ENCODE peak calls at places on chromosome 9, in eight cellular contexts. R, M, T, N, O, V, F and A are unnamed samples.

GRCh38 chr9:122265265-122265900 is 701 bp downstream of the MRRF start:
- DNase-seq in O (no peak), T (peak; percentile 55), V (no peak), F (no peak), R (no peak), N (no peak), M (no peak), A (no peak)

GRCh38 chr9:14312721-14313377 is 1.1 kb downstream of the NFIB start:
- DNase-seq in T (no peak), O (no peak), V (peak; percentile 58), N (peak; percentile 11), M (no peak), F (no peak), R (no peak), A (no peak)

GRCh38 chr9:34392511-34392910 is 15.8 kb upstream of the MYORG start:
- DNase-seq in R (no peak), O (no peak), M (no peak), V (no peak), F (no peak), N (no peak), T (no peak), A (no peak)

GRCh38 chr9:99573883-99574282 is 247.8 kb upstream of the NR4A3 start:
- DNase-seq in O (no peak), M (no peak), N (no peak), V (no peak), T (no peak), F (no peak), R (no peak), A (no peak)

GRCh38 chr9:20989923-20990341 is 41.5 kb downstream of the HACD4 start:
- DNase-seq in T (no peak), V (no peak), N (no peak), O (no peak), R (no peak), M (peak; percentile 32), F (peak; percentile 88), A (no peak)

GRCh38 chr9:90867101-90867500 is 65.5 kb downstream of the SYK start:
- DNase-seq in T (no peak), M (no peak), O (no peak), F (no peak), V (no peak), N (no peak), R (no peak), A (no peak)

GRCh38 chr9:124197177-124198095 is 60.3 kb upstream of the NEK6 start:
- DNase-seq in V (no peak), M (no peak), R (no peak), O (no peak), F (peak; percentile 65), T (no peak), N (no peak), A (peak; percentile 59)

GRCh38 chr9:107491081-107492053 is 1.8 kb upstream of the KLF4 start:
- DNase-seq in T (no peak), M (peak; percentile 56), R (no peak), N (no peak), F (peak; percentile 67), V (peak; percentile 24), O (peak; percentile 73), A (peak; percentile 82)

GRCh38 chr9:134944351-134944802 is 26.7 kb upstream of the FCN1 start:
- DNase-seq in F (peak; percentile 37), N (no peak), R (no peak), O (no peak), M (no peak), T (no peak), V (no peak), A (no peak)

GRCh38 chr9:134942011-134942410 is 24.3 kb upstream of the FCN1 start:
- DNase-seq in M (no peak), N (no peak), T (no peak), F (peak; percentile 9), O (no peak), R (no peak), V (no peak), A (no peak)

GRCh38 chr9:134943411-134943810 is 25.7 kb upstream of the FCN1 start:
- DNase-seq in V (no peak), R (no peak), F (peak; percentile 32), T (no peak), M (no peak), O (no peak), N (no peak), A (no peak)

GRCh38 chr9:134943836-134944235 is 26.1 kb upstream of the FCN1 start:
- DNase-seq in V (no peak), R (no peak), M (no peak), T (no peak), F (peak; percentile 34), N (no peak), O (no peak), A (no peak)

DNA sequence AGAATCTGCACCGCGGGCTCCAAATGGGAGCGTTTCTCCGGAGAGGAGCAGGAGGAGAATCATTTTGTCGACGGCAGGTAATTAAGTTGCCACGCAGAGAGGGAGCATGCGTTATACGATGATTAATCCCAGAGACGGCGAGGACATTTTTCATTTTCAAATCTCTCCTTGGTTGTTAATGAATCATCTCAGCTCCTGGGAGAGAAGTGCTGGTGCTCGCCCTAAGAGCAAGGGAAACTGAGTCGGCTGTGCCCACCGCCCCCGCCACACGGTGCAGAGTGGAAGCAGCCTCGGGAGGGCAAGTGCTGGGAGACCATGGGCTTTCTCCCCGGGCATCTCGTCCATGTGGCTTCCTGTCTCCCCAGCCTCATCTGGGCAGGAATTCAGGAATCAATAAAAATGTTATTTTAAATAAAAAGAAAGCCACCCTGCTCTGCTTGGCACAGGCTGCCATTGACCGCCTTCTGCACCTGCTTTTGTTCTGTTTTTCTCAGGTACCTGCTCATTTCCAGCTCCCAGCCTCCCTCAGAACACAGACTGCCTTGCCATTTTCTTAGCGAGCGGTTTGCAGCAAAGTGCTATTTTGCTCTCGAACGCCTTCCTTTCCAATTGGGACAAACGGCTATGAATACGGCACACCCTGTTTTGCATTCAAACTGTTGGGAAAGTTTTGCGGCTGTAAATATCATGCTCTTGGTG is 24.9 kb upstream of the FCN1 start:
- DNase-seq in V (no peak), T (no peak), R (no peak), O (no peak), M (no peak), N (no peak), F (peak; percentile 14), A (no peak)
- H3K27ac ChIP-seq in V (no peak overlapping the region), T (no peak overlapping the region), R (no peak overlapping the region), O (no peak overlapping the region), M (no peak overlapping the region), N (no peak overlapping the region), F (no peak overlapping the region), A (no peak overlapping the region)

GRCh38 chr9:92745236-92745790 is 19.3 kb downstream of the BICD2 start:
- DNase-seq in R (no peak), M (no peak), O (no peak), V (no peak), F (no peak), T (no peak), N (no peak), A (no peak)

GRCh38 chr9:92745881-92746280 is 18.8 kb downstream of the BICD2 start:
- DNase-seq in V (no peak), T (no peak), N (no peak), R (no peak), F (no peak), O (no peak), M (no peak), A (peak; percentile 38)

GRCh38 chr9:92747459-92748232 is 17.0 kb downstream of the BICD2 start:
- DNase-seq in R (no peak), F (no peak), O (no peak), T (no peak), V (no peak), N (no peak), M (no peak), A (peak; percentile 64)

GRCh38 chr9:92748233-92748497 is 16.5 kb downstream of the BICD2 start:
- DNase-seq in V (no peak), M (no peak), N (no peak), R (no peak), O (no peak), T (no peak), F (no peak), A (no peak)

DNA sequence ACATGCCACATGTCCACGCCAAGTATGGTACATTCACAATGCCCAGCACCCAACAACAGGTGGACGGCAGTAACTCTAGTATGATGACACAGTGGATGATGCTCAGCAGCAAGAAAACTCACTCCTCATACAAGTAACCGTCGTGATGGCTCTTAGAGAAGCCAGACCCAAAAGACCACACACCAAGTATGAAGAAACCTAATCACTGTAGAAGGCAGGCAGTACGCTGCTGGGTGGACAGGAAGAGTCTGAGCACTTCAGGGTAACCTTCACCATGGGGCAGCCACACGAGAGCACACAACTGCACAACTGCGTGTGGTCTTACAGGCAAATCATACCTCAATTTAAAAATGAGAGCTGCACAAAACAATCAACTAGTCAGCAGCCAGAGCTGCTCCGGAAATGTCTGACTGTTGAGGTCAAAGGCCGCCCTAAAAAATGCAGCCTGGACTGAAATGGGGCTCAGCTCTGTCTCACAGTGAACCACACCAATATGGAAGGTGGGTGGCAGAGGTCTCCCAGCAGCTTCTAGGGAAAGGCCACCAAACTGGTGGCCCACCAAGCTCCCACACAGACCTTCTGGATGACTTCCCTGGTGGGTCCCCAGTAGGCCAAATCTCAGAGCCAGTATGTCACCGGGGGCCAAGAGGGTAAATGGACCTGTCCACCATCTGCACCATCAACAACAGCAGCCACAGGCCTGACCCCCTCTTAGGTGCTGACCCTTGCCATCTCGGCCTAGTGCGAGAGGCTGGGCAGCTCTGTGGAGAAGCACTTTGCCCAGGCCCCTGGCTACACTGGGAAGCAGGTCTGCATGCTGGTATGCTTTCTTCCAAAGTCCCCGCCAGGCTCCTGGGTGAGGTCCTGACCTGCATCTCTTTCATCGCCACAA is 17.8 kb downstream of the BICD2 start:
- DNase-seq in O (no peak), T (no peak), M (no peak), N (peak; percentile 65), R (no peak), F (no peak), V (no peak), A (peak; percentile 69)
- H3K27ac ChIP-seq in O (peak overlapping the region; percentile 37), T (no peak overlapping the region), M (peak overlapping the region; percentile 26), N (peak overlapping the region; percentile 32), R (peak overlapping the region; percentile 65), F (no peak overlapping the region), V (no peak overlapping the region), A (no peak overlapping the region)

DNA sequence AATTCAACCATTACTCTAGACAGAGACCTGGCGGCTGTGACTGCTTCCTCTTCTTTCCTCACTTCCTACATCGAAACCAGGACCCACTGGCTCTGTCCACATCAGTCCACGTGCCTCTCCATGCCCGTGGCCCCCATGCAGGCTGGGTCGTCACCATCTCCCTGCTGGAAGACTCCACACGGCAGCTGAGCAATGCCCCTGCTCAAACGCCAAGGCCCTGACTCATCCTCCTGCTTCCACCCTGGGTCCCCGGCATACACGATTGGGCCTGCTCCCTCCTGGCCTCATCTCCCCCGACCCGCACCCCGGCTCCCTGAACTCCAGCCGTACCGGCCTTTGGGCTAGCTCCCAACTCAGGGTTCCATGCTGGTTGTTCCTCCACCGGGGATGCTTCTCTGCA is 67.2 kb upstream of the IER5L start:
- DNase-seq in N (peak; percentile 21), T (no peak), R (no peak), O (no peak), M (no peak), V (no peak), F (peak; percentile 47), A (no peak)
- H3K27ac ChIP-seq in N (no peak overlapping the region), T (no peak overlapping the region), R (no peak overlapping the region), O (no peak overlapping the region), M (no peak overlapping the region), V (no peak overlapping the region), F (no peak overlapping the region), A (no peak overlapping the region)

DNA sequence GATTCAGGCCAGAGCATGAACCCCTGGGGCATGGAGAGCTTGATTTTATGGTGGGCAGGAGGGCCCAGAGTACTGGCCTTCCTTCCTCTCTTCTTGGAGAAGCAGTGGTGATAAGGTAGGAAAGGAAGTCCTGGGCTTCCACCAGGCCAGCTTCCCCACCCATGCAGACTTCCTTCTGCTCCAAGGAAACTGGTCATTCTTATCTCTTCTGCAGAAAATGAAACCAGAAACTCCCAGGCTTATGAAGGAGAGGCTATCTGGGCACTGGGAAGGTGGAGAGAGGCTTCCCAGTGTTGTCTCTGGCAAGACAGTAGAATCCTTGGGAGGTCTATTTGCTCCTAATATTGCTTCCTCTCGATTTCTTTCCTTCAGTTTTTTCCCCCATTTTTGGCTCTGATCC is 110.5 kb upstream of the EQTN start:
- DNase-seq in N (no peak), R (no peak), F (no peak), O (no peak), M (no peak), T (no peak), V (no peak), A (no peak)
- H3K27ac ChIP-seq in N (peak overlapping the region; percentile 73), R (no peak overlapping the region), F (no peak overlapping the region), O (no peak overlapping the region), M (no peak overlapping the region), T (no peak overlapping the region), V (no peak overlapping the region), A (peak overlapping the region; percentile 16)